ENCODE peak calls at places on chromosomes 4 and X, in five cellular contexts. C is Kasumi-1, V is left kidney, R is NCI-H1092, D is EL. U is an unnamed sample.

GRCh38 chr4:1685604-1686150 is 1.6 kb upstream of the FAM53A start:
- DNase-seq in R (no peak), D (no peak), V (peak), C (no peak), U (no peak)

GRCh38 chr4:164337219-164337944 is 416.5 kb upstream of the SMIM31 start:
- DNase-seq in D (no peak), V (no peak), C (no peak), R (no peak), U (no peak)

GRCh38 chr4:183522821-183523220 is 18.0 kb downstream of the ING2 start:
- DNase-seq in R (no peak), D (no peak), V (peak), C (no peak), U (no peak)

GRCh38 chr4:184911310-184911709 is 85.5 kb upstream of the ACSL1 start:
- DNase-seq in V (no peak), C (no peak), D (peak), R (no peak), U (no peak)

GRCh38 chrX:154426916-154427792 is 1.3 kb upstream of the ATP6AP1 start:
- DNase-seq in R (no peak), C (peak), V (no peak), D (no peak), U (no peak)

GRCh38 chrX:24846551-24847170 is 152.9 kb downstream of the POLA1 start:
- DNase-seq in V (no peak), R (no peak), C (no peak), D (no peak), U (no peak)

GRCh38 chr4:2218436-2218835 is 23.5 kb downstream of the HAUS3 start:
- DNase-seq in V (no peak), C (no peak), D (no peak), R (no peak), U (no peak)

GRCh38 chrX:77342028-77342427 is 105.2 kb upstream of the FGF16 start:
- DNase-seq in C (no peak), R (no peak), V (no peak), D (no peak), U (no peak)

GRCh38 chrX:154486396-154487207 is at the start of gene UBL4A:
- DNase-seq in R (no peak), D (peak), C (peak), V (peak), U (peak)

GRCh38 chr4:84243685-84244084 is 255.4 kb downstream of the NKX6-1 start:
- DNase-seq in V (no peak), C (no peak), R (no peak), D (no peak), U (no peak)

GRCh38 chr4:66266035-66266434 is 595.7 kb upstream of the EPHA5 start:
- DNase-seq in V (peak), D (no peak), C (no peak), R (peak), U (no peak)

GRCh38 chr4:53595204-53595603 is 3.9 kb upstream of the LNX1 start:
- DNase-seq in D (no peak), V (no peak), C (no peak), R (no peak), U (no peak)

U was measured in AML-193.